ENCODE peak calls at places on chromosomes 11 and 22, in five cellular contexts. One of them, this sample, is unnamed.

GRCh38 chr11:45444796-45445195 is 158.7 kb upstream of the SYT13 start:
- DNase-seq in OCI-LY7: no peak
- DNase-seq in effector memory CD4-positive, alpha-beta T cell: no peak
- DNase-seq in substantia nigra: no peak
- DNase-seq in A673: no peak
- DNase-seq in this sample: peak

GRCh38 chr22:35192121-35192918 is 65.0 kb upstream of the HMGXB4 start:
- DNase-seq in OCI-LY7: no peak
- DNase-seq in effector memory CD4-positive, alpha-beta T cell: no peak
- DNase-seq in substantia nigra: no peak
- DNase-seq in A673: no peak
- DNase-seq in this sample: peak

GRCh38 chr11:95593101-95593500 is 196.5 kb downstream of the FAM76B start:
- DNase-seq in OCI-LY7: no peak
- DNase-seq in effector memory CD4-positive, alpha-beta T cell: no peak
- DNase-seq in substantia nigra: no peak
- DNase-seq in A673: no peak
- DNase-seq in this sample: no peak

GRCh38 chr11:61996933-61997332 is 29.5 kb upstream of the FTH1 start:
- DNase-seq in OCI-LY7: no peak
- DNase-seq in effector memory CD4-positive, alpha-beta T cell: no peak
- DNase-seq in substantia nigra: no peak
- DNase-seq in A673: no peak
- DNase-seq in this sample: no peak

GRCh38 chr11:69301491-69302401 is 7.8 kb downstream of the MYEOV start:
- DNase-seq in OCI-LY7: no peak
- DNase-seq in effector memory CD4-positive, alpha-beta T cell: no peak
- DNase-seq in substantia nigra: no peak
- DNase-seq in A673: peak
- DNase-seq in this sample: no peak

GRCh38 chr11:108037636-108038035 is 28.9 kb downstream of the CUL5 start:
- DNase-seq in OCI-LY7: no peak
- DNase-seq in effector memory CD4-positive, alpha-beta T cell: no peak
- DNase-seq in substantia nigra: no peak
- DNase-seq in A673: no peak
- DNase-seq in this sample: no peak

GRCh38 chr11:57276169-57276854 is 39.3 kb upstream of the APLNR start:
- DNase-seq in OCI-LY7: no peak
- DNase-seq in effector memory CD4-positive, alpha-beta T cell: no peak
- DNase-seq in substantia nigra: no peak
- DNase-seq in A673: no peak
- DNase-seq in this sample: no peak

GRCh38 chr11:76131585-76131984 is 74.7 kb downstream of the WNT11 start:
- DNase-seq in OCI-LY7: no peak
- DNase-seq in effector memory CD4-positive, alpha-beta T cell: no peak
- DNase-seq in substantia nigra: no peak
- DNase-seq in A673: no peak
- DNase-seq in this sample: no peak

GRCh38 chr11:68431984-68432600 is 28.5 kb upstream of the PPP6R3 start:
- DNase-seq in OCI-LY7: no peak
- DNase-seq in effector memory CD4-positive, alpha-beta T cell: no peak
- DNase-seq in substantia nigra: no peak
- DNase-seq in A673: no peak
- DNase-seq in this sample: no peak

GRCh38 chr22:28016781-28017557 is 97.9 kb upstream of the PITPNB start:
- DNase-seq in OCI-LY7: no peak
- DNase-seq in effector memory CD4-positive, alpha-beta T cell: no peak
- DNase-seq in substantia nigra: no peak
- DNase-seq in A673: no peak
- DNase-seq in this sample: no peak

GRCh38 chr22:36586250-36586649 is 57.3 kb upstream of the EIF3D start:
- DNase-seq in OCI-LY7: no peak
- DNase-seq in effector memory CD4-positive, alpha-beta T cell: no peak
- DNase-seq in substantia nigra: no peak
- DNase-seq in A673: no peak
- DNase-seq in this sample: no peak

GRCh38 chr22:19109198-19110063 is 12.8 kb downstream of the DGCR2 start:
- DNase-seq in OCI-LY7: peak
- DNase-seq in effector memory CD4-positive, alpha-beta T cell: peak
- DNase-seq in substantia nigra: no peak
- DNase-seq in A673: peak
- DNase-seq in this sample: peak

GRCh38 chr11:122765487-122766131 is 72.7 kb upstream of the CRTAM start:
- DNase-seq in OCI-LY7: no peak
- DNase-seq in effector memory CD4-positive, alpha-beta T cell: no peak
- DNase-seq in substantia nigra: no peak
- DNase-seq in A673: no peak
- DNase-seq in this sample: no peak

GRCh38 chr11:61952882-61953281 is 2.7 kb downstream of the BEST1 start:
- DNase-seq in OCI-LY7: no peak
- DNase-seq in effector memory CD4-positive, alpha-beta T cell: no peak
- DNase-seq in substantia nigra: no peak
- DNase-seq in A673: no peak
- DNase-seq in this sample: no peak

GRCh38 chr22:50606126-50606525 is 5.5 kb downstream of the MAPK8IP2 start:
- DNase-seq in OCI-LY7: no peak
- DNase-seq in effector memory CD4-positive, alpha-beta T cell: no peak
- DNase-seq in substantia nigra: no peak
- DNase-seq in A673: no peak
- DNase-seq in this sample: no peak

GRCh38 chr11:70398834-70399680 is 728 bp downstream of the CTTN start:
- DNase-seq in OCI-LY7: peak
- DNase-seq in effector memory CD4-positive, alpha-beta T cell: no peak
- DNase-seq in substantia nigra: no peak
- DNase-seq in A673: no peak
- DNase-seq in this sample: no peak

GRCh38 chr11:76073716-76074115 is 132.6 kb downstream of the WNT11 start:
- DNase-seq in OCI-LY7: no peak
- DNase-seq in effector memory CD4-positive, alpha-beta T cell: no peak
- DNase-seq in substantia nigra: no peak
- DNase-seq in A673: peak
- DNase-seq in this sample: no peak

GRCh38 chr11:19571906-19572305 is 140.7 kb upstream of the NAV2 start:
- DNase-seq in OCI-LY7: no peak
- DNase-seq in effector memory CD4-positive, alpha-beta T cell: no peak
- DNase-seq in substantia nigra: no peak
- DNase-seq in A673: no peak
- DNase-seq in this sample: no peak

GRCh38 chr22:24156146-24156914 is 25.0 kb upstream of the SUSD2 start:
- DNase-seq in OCI-LY7: peak
- DNase-seq in effector memory CD4-positive, alpha-beta T cell: peak
- DNase-seq in substantia nigra: no peak
- DNase-seq in A673: peak
- DNase-seq in this sample: no peak

GRCh38 chr11:3879967-3880542 is 24.6 kb downstream of the STIM1 start:
- DNase-seq in OCI-LY7: no peak
- DNase-seq in effector memory CD4-positive, alpha-beta T cell: no peak
- DNase-seq in substantia nigra: no peak
- DNase-seq in A673: no peak
- DNase-seq in this sample: no peak

GRCh38 chr11:128157423-128158298 is 429.7 kb downstream of the ETS1 start:
- DNase-seq in OCI-LY7: peak
- DNase-seq in effector memory CD4-positive, alpha-beta T cell: peak
- DNase-seq in substantia nigra: no peak
- DNase-seq in A673: peak
- DNase-seq in this sample: no peak

GRCh38 chr22:38298312-38299000 is 18.8 kb downstream of the CSNK1E start:
- DNase-seq in OCI-LY7: peak
- DNase-seq in effector memory CD4-positive, alpha-beta T cell: no peak
- DNase-seq in substantia nigra: no peak
- DNase-seq in A673: no peak
- DNase-seq in this sample: peak

GRCh38 chr11:118929496-118930151 is 3.9 kb upstream of the BCL9L start:
- DNase-seq in OCI-LY7: peak
- DNase-seq in effector memory CD4-positive, alpha-beta T cell: peak
- DNase-seq in substantia nigra: peak
- DNase-seq in A673: peak
- DNase-seq in this sample: no peak

GRCh38 chr22:36409911-36410756 is 22.4 kb upstream of the MYH9 start:
- DNase-seq in OCI-LY7: peak
- DNase-seq in effector memory CD4-positive, alpha-beta T cell: peak
- DNase-seq in substantia nigra: no peak
- DNase-seq in A673: peak
- DNase-seq in this sample: peak

GRCh38 chr22:36156515-36157419 is 3.8 kb downstream of the APOL3 start:
- DNase-seq in OCI-LY7: peak
- DNase-seq in effector memory CD4-positive, alpha-beta T cell: peak
- DNase-seq in substantia nigra: no peak
- DNase-seq in A673: no peak
- DNase-seq in this sample: no peak

GRCh38 chr11:13461291-13461690 is 1.7 kb downstream of the BTBD10 start:
- DNase-seq in OCI-LY7: no peak
- DNase-seq in effector memory CD4-positive, alpha-beta T cell: no peak
- DNase-seq in substantia nigra: no peak
- DNase-seq in A673: no peak
- DNase-seq in this sample: no peak

GRCh38 chr11:57787920-57788716 is 26.5 kb downstream of the CTNND1 start:
- DNase-seq in OCI-LY7: no peak
- DNase-seq in effector memory CD4-positive, alpha-beta T cell: no peak
- DNase-seq in substantia nigra: no peak
- DNase-seq in A673: no peak
- DNase-seq in this sample: peak

GRCh38 chr11:86249307-86250098 is 5.0 kb downstream of the EED start:
- DNase-seq in OCI-LY7: no peak
- DNase-seq in effector memory CD4-positive, alpha-beta T cell: no peak
- DNase-seq in substantia nigra: no peak
- DNase-seq in A673: peak
- DNase-seq in this sample: no peak

GRCh38 chr11:119065369-119065768 is 2.2 kb upstream of the VPS11 start:
- DNase-seq in OCI-LY7: peak
- DNase-seq in effector memory CD4-positive, alpha-beta T cell: no peak
- DNase-seq in substantia nigra: no peak
- DNase-seq in A673: peak
- DNase-seq in this sample: no peak

GRCh38 chr11:134282121-134283045 is 6.2 kb downstream of the GLB1L3 start:
- DNase-seq in OCI-LY7: no peak
- DNase-seq in effector memory CD4-positive, alpha-beta T cell: no peak
- DNase-seq in substantia nigra: no peak
- DNase-seq in A673: no peak
- DNase-seq in this sample: no peak

GRCh38 chr11:130213143-130213978 is 53.8 kb downstream of the ST14 start:
- DNase-seq in OCI-LY7: peak
- DNase-seq in effector memory CD4-positive, alpha-beta T cell: peak
- DNase-seq in substantia nigra: peak
- DNase-seq in A673: peak
- DNase-seq in this sample: no peak

GRCh38 chr11:36699271-36699670 is 101.2 kb upstream of the RAG2 start:
- DNase-seq in OCI-LY7: no peak
- DNase-seq in effector memory CD4-positive, alpha-beta T cell: no peak
- DNase-seq in substantia nigra: no peak
- DNase-seq in A673: peak
- DNase-seq in this sample: no peak

GRCh38 chr11:123578778-123579481 is 75.5 kb downstream of the SCN3B start:
- DNase-seq in OCI-LY7: no peak
- DNase-seq in effector memory CD4-positive, alpha-beta T cell: no peak
- DNase-seq in substantia nigra: no peak
- DNase-seq in A673: no peak
- DNase-seq in this sample: no peak

DNA sequence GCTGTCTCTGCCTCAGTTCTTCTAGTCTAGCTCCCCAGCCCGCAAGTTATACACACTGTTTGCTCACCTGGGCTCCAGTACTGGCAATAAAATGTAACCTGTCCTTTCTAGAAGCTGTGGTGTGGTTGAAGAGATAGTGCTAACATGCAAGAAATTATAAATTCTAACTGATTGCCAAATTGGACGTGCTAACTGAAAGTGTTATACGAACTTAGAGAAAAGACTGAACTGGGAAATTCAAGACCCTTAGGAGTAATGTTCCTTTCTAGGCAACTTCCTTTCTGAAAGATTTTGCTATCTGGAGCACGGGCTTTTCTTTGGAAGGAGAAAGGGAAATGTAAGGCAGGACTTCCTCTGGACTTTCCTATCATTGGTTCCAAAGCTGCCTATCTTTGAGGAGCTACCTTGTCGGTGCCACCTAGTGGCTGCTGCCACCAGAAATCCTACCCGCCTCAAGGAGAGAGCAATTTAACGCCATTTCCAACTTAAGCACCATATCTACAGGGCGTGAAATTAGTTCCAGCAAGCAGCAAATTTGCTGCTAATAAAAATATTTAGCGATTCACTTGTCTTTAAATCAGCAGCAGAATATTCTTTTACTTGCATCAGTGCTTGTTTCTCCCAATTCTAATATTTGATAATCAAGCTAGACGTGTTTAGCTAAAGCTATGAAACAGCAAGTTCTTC is 12.7 kb upstream of the TMEM218 start:
- DNase-seq in OCI-LY7: peak
- DNase-seq in effector memory CD4-positive, alpha-beta T cell: peak
- DNase-seq in substantia nigra: no peak
- DNase-seq in A673: peak
- DNase-seq in this sample: no peak
- H3K27ac ChIP-seq in OCI-LY7: no peak
- H3K27ac ChIP-seq in effector memory CD4-positive, alpha-beta T cell: no peak
- H3K27ac ChIP-seq in substantia nigra: no peak
- H3K27ac ChIP-seq in A673: no peak
- H3K27ac ChIP-seq in this sample: no peak

GRCh38 chr11:66345316-66345649 is 379 bp upstream of the BRMS1 start:
- DNase-seq in OCI-LY7: no peak
- DNase-seq in effector memory CD4-positive, alpha-beta T cell: no peak
- DNase-seq in substantia nigra: no peak
- DNase-seq in A673: no peak
- DNase-seq in this sample: no peak
- H3K27ac ChIP-seq in OCI-LY7: peak
- H3K27ac ChIP-seq in effector memory CD4-positive, alpha-beta T cell: peak
- H3K27ac ChIP-seq in substantia nigra: peak
- H3K27ac ChIP-seq in A673: peak
- H3K27ac ChIP-seq in this sample: peak

DNA sequence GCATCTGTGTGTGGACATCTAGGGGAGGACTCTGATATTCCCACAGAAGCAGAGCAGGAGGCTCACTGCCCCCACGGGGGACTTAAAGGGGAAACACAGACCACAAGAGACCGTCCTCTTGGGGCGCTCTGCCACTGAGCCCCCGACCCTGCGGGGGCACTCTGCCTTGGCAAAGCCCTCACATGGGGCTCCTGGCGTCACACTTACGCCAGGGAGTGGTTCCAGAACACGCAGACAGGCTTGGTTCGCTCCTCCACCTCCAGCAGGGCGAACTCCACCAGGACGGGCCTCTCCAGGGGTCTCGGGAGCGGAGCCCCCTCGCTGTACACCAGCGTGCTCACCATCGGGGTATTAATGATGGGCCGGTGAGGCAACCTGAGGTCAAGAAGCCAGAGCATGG is 45.1 kb downstream of the TRMU start:
- DNase-seq in OCI-LY7: no peak
- DNase-seq in effector memory CD4-positive, alpha-beta T cell: no peak
- DNase-seq in substantia nigra: no peak
- DNase-seq in A673: no peak
- DNase-seq in this sample: no peak
- H3K27ac ChIP-seq in OCI-LY7: no peak
- H3K27ac ChIP-seq in effector memory CD4-positive, alpha-beta T cell: no peak
- H3K27ac ChIP-seq in substantia nigra: no peak
- H3K27ac ChIP-seq in A673: no peak
- H3K27ac ChIP-seq in this sample: no peak

DNA sequence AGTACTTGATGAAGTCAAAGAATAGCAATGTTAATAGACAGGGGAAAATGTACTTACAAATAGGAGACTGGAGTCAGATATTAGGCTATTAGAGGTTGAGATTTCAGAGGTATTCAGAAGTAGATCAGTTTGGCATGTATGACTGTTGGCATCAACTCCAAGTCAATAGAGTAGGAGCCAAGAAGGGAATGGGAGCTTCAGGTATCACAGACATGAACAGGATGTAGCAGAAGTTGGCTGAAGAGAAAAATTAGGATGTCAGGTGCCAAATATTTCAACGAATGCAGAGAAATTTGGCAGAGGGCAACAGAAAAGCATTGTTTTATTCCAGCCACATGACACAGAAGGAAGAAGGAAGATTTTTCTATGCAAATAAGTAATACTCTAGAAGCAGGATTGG is 69.7 kb downstream of the GLYATL1 start:
- DNase-seq in OCI-LY7: no peak
- DNase-seq in effector memory CD4-positive, alpha-beta T cell: no peak
- DNase-seq in substantia nigra: no peak
- DNase-seq in A673: no peak
- DNase-seq in this sample: no peak
- H3K27ac ChIP-seq in OCI-LY7: no peak
- H3K27ac ChIP-seq in effector memory CD4-positive, alpha-beta T cell: no peak
- H3K27ac ChIP-seq in substantia nigra: no peak
- H3K27ac ChIP-seq in A673: no peak
- H3K27ac ChIP-seq in this sample: no peak

This sample was measured in epithelial cell of prostate.